ENCODE peak calls at places on chromosome 15, in seven cellular contexts. B, V, C, M, O, P and W are unnamed samples.

GRCh38 chr15:77354064-77354463 is 65.8 kb downstream of the PEAK1 start:
- DNase-seq in B (no peak), V (no peak), C (no peak), M (no peak), O (no peak), P (no peak), W (no peak)

GRCh38 chr15:69755571-69756310 is 303.1 kb downstream of the RPLP1 start:
- DNase-seq in B (no peak), V (peak; percentile 73), C (peak; percentile 72), M (no peak), O (no peak), P (no peak), W (no peak)

GRCh38 chr15:59556405-59556804 is 55.2 kb upstream of the GCNT3 start:
- DNase-seq in B (no peak), V (no peak), C (no peak), M (no peak), O (no peak), P (no peak), W (no peak)

GRCh38 chr15:29470794-29471193 is 201.2 kb upstream of the NSMCE3 start:
- DNase-seq in B (no peak), V (no peak), C (no peak), M (no peak), O (peak; percentile 54), P (no peak), W (no peak)

GRCh38 chr15:100372695-100373036 is 30.9 kb upstream of the ADAMTS17 start:
- DNase-seq in B (no peak), V (no peak), C (no peak), M (no peak), O (no peak), P (peak; percentile 40), W (no peak)

GRCh38 chr15:99967841-99968371 is 234.7 kb upstream of the LYSMD4 start:
- DNase-seq in B (no peak), V (no peak), C (no peak), M (no peak), O (no peak), P (no peak), W (no peak)

GRCh38 chr15:58528197-58528870 is 96.5 kb downstream of the LIPC start:
- DNase-seq in B (no peak), V (no peak), C (no peak), M (peak; percentile 18), O (peak; percentile 60), P (no peak), W (no peak)

GRCh38 chr15:74235962-74236361 is at the start of gene CCDC33:
- DNase-seq in B (no peak), V (no peak), C (no peak), M (no peak), O (no peak), P (no peak), W (no peak)

GRCh38 chr15:40346579-40347558 is 4.0 kb upstream of the PHGR1 start:
- DNase-seq in B (no peak), V (no peak), C (no peak), M (no peak), O (no peak), P (no peak), W (no peak)

GRCh38 chr15:57784081-57784488 is 77.6 kb downstream of the POLR2M start:
- DNase-seq in B (no peak), V (no peak), C (no peak), M (no peak), O (no peak), P (peak; percentile 53), W (no peak)

GRCh38 chr15:65421360-65422215 is 1.2 kb downstream of the IGDCC4 start:
- DNase-seq in B (no peak), V (no peak), C (no peak), M (peak; percentile 52), O (peak; percentile 85), P (peak; percentile 30), W (no peak)

GRCh38 chr15:69034352-69034751 is 19.9 kb downstream of the NOX5 start:
- DNase-seq in B (peak; percentile 72), V (no peak), C (no peak), M (no peak), O (no peak), P (no peak), W (peak; percentile 70)

GRCh38 chr15:101337976-101338375 is 42.9 kb upstream of the SNRPA1 start:
- DNase-seq in B (no peak), V (no peak), C (no peak), M (no peak), O (no peak), P (no peak), W (no peak)

GRCh38 chr15:70726753-70727152 is 36.6 kb downstream of the UACA start:
- DNase-seq in B (no peak), V (no peak), C (no peak), M (peak; percentile 64), O (no peak), P (no peak), W (no peak)

GRCh38 chr15:32855942-32856341 is 138.1 kb downstream of the GREM1 start:
- DNase-seq in B (peak; percentile 83), V (no peak), C (no peak), M (no peak), O (peak; percentile 53), P (no peak), W (no peak)

GRCh38 chr15:60751985-60752952 is 273.3 kb upstream of the ICE2 start:
- DNase-seq in B (no peak), V (no peak), C (no peak), M (no peak), O (peak; percentile 63), P (peak; percentile 48), W (no peak)

GRCh38 chr15:70539912-70540520 is 223.3 kb downstream of the UACA start:
- DNase-seq in B (no peak), V (no peak), C (no peak), M (no peak), O (no peak), P (no peak), W (no peak)

GRCh38 chr15:62940755-62941361 is 101.7 kb upstream of the TPM1 start:
- DNase-seq in B (peak; percentile 15), V (no peak), C (no peak), M (no peak), O (peak; percentile 65), P (peak; percentile 81), W (no peak)

GRCh38 chr15:68053997-68054657 is at the start of gene PIAS1:
- DNase-seq in B (peak; percentile 91), V (peak; percentile 89), C (peak; percentile 92), M (peak; percentile 96), O (peak; percentile 98), P (peak; percentile 96), W (peak; percentile 41)

GRCh38 chr15:89551502-89551901 is 23.8 kb upstream of the TICRR start:
- DNase-seq in B (no peak), V (no peak), C (no peak), M (no peak), O (no peak), P (no peak), W (no peak)

GRCh38 chr15:85531083-85531482 is 150.7 kb downstream of the AKAP13 start:
- DNase-seq in B (no peak), V (no peak), C (no peak), M (no peak), O (no peak), P (no peak), W (no peak)

GRCh38 chr15:45871121-45871855 is 236.5 kb downstream of the SQOR start:
- DNase-seq in B (no peak), V (no peak), C (no peak), M (no peak), O (no peak), P (no peak), W (no peak)

GRCh38 chr15:42082832-42083604 is 11.3 kb downstream of the PLA2G4D start:
- DNase-seq in B (no peak), V (no peak), C (no peak), M (no peak), O (no peak), P (no peak), W (no peak)

GRCh38 chr15:52434885-52435284 is 93.8 kb downstream of the MYO5A start:
- DNase-seq in B (no peak), V (no peak), C (no peak), M (no peak), O (no peak), P (no peak), W (no peak)

GRCh38 chr15:73959801-73960200 is 32.3 kb downstream of the STOML1 start:
- DNase-seq in B (no peak), V (no peak), C (no peak), M (no peak), O (no peak), P (no peak), W (no peak)